ENCODE peak calls at places on chromosomes 7 and 10, in seven cellular contexts. K is H9, T is iris pigment epithelial cell, O is T-helper 17 cell, J is SW480, G is NCI-H446, D is lung microvascular endothelial cell. C is an unnamed sample.

GRCh38 chr10:49625411-49625810 is 11.6 kb downstream of the CHAT start:
- DNase-seq in J (no peak), K (peak), G (no peak), T (no peak), D (no peak), O (no peak), C (no peak)

GRCh38 chr7:82362129-82362528 is 81.4 kb downstream of the CACNA2D1 start:
- DNase-seq in K (no peak), D (no peak), O (no peak), T (peak), J (no peak), G (no peak), C (no peak)

GRCh38 chr10:34179280-34179679 is 635.8 kb downstream of the PARD3 start:
- DNase-seq in K (no peak), J (no peak), D (no peak), G (no peak), T (no peak), O (no peak), C (no peak)

GRCh38 chr7:80499350-80499955 is 12.4 kb downstream of the GNAT3 start:
- DNase-seq in J (no peak), O (no peak), T (peak), G (peak), D (peak), K (peak), C (no peak)

GRCh38 chr10:43255644-43256431 is 11.0 kb downstream of the RASGEF1A start:
- DNase-seq in D (peak), K (peak), O (no peak), G (peak), T (peak), J (peak), C (no peak)

GRCh38 chr10:93456480-93456879 is 25.7 kb downstream of the MYOF start:
- DNase-seq in J (no peak), O (no peak), G (no peak), T (no peak), D (no peak), K (no peak), C (no peak)

GRCh38 chr10:26430641-26431163 is 7.4 kb upstream of the APBB1IP start:
- DNase-seq in O (no peak), G (no peak), J (no peak), D (no peak), T (no peak), K (no peak), C (no peak)

GRCh38 chr7:44977956-44978355 is 859 bp downstream of the MYO1G start:
- DNase-seq in G (no peak), D (no peak), O (no peak), K (no peak), T (no peak), J (no peak), C (no peak)

GRCh38 chr10:30619966-30620365 is 9.6 kb downstream of the LYZL2 start:
- DNase-seq in J (no peak), D (no peak), O (no peak), G (no peak), T (no peak), K (no peak), C (no peak)

GRCh38 chr10:76297787-76298281 is 866.4 kb downstream of the LRMDA start:
- DNase-seq in K (no peak), T (no peak), G (no peak), D (no peak), J (no peak), O (no peak), C (no peak)

GRCh38 chr7:11213246-11213645 is 239.6 kb downstream of the PHF14 start:
- DNase-seq in T (no peak), J (no peak), O (no peak), D (no peak), K (no peak), G (no peak), C (no peak)

GRCh38 chr10:61184429-61184828 is 240.4 kb upstream of the RHOBTB1 start:
- DNase-seq in T (no peak), G (no peak), D (no peak), O (no peak), K (no peak), J (no peak), C (no peak)

GRCh38 chr10:103277713-103278299 is 868 bp downstream of the INA start:
- DNase-seq in O (no peak), G (no peak), K (peak), J (no peak), D (peak), T (no peak), C (no peak)

GRCh38 chr10:974785-975074 is 13.5 kb upstream of the GTPBP4 start:
- DNase-seq in K (no peak), T (no peak), O (no peak), G (no peak), D (no peak), J (no peak), C (no peak)

GRCh38 chr10:3248526-3249255 is 76.1 kb upstream of the PITRM1 start:
- DNase-seq in J (peak), D (peak), G (no peak), O (no peak), T (peak), K (no peak), C (no peak)

GRCh38 chr7:121369462-121369861 is 26.6 kb downstream of the FAM3C start:
- DNase-seq in D (peak), J (no peak), K (no peak), T (peak), O (no peak), G (no peak), C (no peak)

GRCh38 chr7:138608292-138608691 is 92.9 kb downstream of the SVOPL start:
- DNase-seq in K (no peak), J (no peak), O (no peak), G (no peak), T (peak), D (peak), C (no peak)

GRCh38 chr10:132326925-132327324 is 5.1 kb upstream of the LRRC27 start:
- DNase-seq in K (no peak), T (no peak), J (no peak), G (no peak), D (no peak), O (no peak), C (no peak)

GRCh38 chr10:93773705-93774104 is 16.0 kb downstream of the LGI1 start:
- DNase-seq in D (no peak), T (no peak), J (no peak), K (no peak), O (no peak), G (no peak), C (no peak)

GRCh38 chr10:72093450-72093849 is 5.1 kb upstream of the SPOCK2 start:
- DNase-seq in O (no peak), G (no peak), T (no peak), D (no peak), K (no peak), J (no peak), C (no peak)

GRCh38 chr10:104202231-104202630 is 29.9 kb downstream of the CFAP43 start:
- DNase-seq in O (no peak), G (no peak), T (no peak), J (no peak), K (no peak), D (no peak), C (no peak)

C was measured in type B pancreatic cell.